ENCODE peak calls at places on chromosomes 1 and 21, in six cellular contexts. One of them, this sample, is unnamed.
A peak's percentile ranks its signal among the peaks of the same experiment; 100 is the strongest.

GRCh38 chr1:230153655-230154296 is 86.7 kb downstream of the GALNT2 start:
- DNase-seq in A549: no peak
- DNase-seq in heart right ventricle: no peak
- DNase-seq in endothelial cell of umbilical vein: no peak
- DNase-seq in transverse colon: no peak
- DNase-seq in heart left ventricle: no peak
- DNase-seq in this sample: no peak

GRCh38 chr1:208107817-208108608 is 136.2 kb downstream of the PLXNA2 start:
- DNase-seq in A549: no peak
- DNase-seq in heart right ventricle: no peak
- DNase-seq in endothelial cell of umbilical vein: peak; percentile 49
- DNase-seq in transverse colon: no peak
- DNase-seq in heart left ventricle: no peak
- DNase-seq in this sample: peak; percentile 86

GRCh38 chr1:29390491-29391361 is 154.4 kb downstream of the PTPRU start:
- DNase-seq in A549: no peak
- DNase-seq in heart right ventricle: no peak
- DNase-seq in endothelial cell of umbilical vein: no peak
- DNase-seq in transverse colon: no peak
- DNase-seq in heart left ventricle: no peak
- DNase-seq in this sample: no peak

GRCh38 chr1:58755468-58755872 is 28.4 kb downstream of the JUN start:
- DNase-seq in A549: peak; percentile 41
- DNase-seq in heart right ventricle: peak; percentile 36
- DNase-seq in endothelial cell of umbilical vein: peak; percentile 99
- DNase-seq in transverse colon: peak; percentile 51
- DNase-seq in heart left ventricle: peak; percentile 66
- DNase-seq in this sample: peak; percentile 91

GRCh38 chr1:23018661-23019093 is 591 bp upstream of the KDM1A start:
- DNase-seq in A549: peak; percentile 16
- DNase-seq in heart right ventricle: no peak
- DNase-seq in endothelial cell of umbilical vein: no peak
- DNase-seq in transverse colon: no peak
- DNase-seq in heart left ventricle: no peak
- DNase-seq in this sample: no peak

GRCh38 chr1:203539831-203540546 is 46.0 kb downstream of the OPTC start:
- DNase-seq in A549: no peak
- DNase-seq in heart right ventricle: no peak
- DNase-seq in endothelial cell of umbilical vein: no peak
- DNase-seq in transverse colon: no peak
- DNase-seq in heart left ventricle: no peak
- DNase-seq in this sample: no peak

GRCh38 chr1:45846931-45847330 is 43.5 kb downstream of the MAST2 start:
- DNase-seq in A549: no peak
- DNase-seq in heart right ventricle: no peak
- DNase-seq in endothelial cell of umbilical vein: peak; percentile 3
- DNase-seq in transverse colon: no peak
- DNase-seq in heart left ventricle: no peak
- DNase-seq in this sample: no peak

GRCh38 chr1:176866011-176866410 is 298.5 kb downstream of the ASTN1 start:
- DNase-seq in A549: no peak
- DNase-seq in heart right ventricle: no peak
- DNase-seq in endothelial cell of umbilical vein: no peak
- DNase-seq in transverse colon: no peak
- DNase-seq in heart left ventricle: no peak
- DNase-seq in this sample: no peak

GRCh38 chr1:156709743-156710489 is 4.5 kb upstream of the CRABP2 start:
- DNase-seq in A549: no peak
- DNase-seq in heart right ventricle: peak; percentile 68
- DNase-seq in endothelial cell of umbilical vein: peak; percentile 52
- DNase-seq in transverse colon: peak; percentile 63
- DNase-seq in heart left ventricle: peak; percentile 81
- DNase-seq in this sample: peak; percentile 92

GRCh38 chr21:45161039-45161945 is 86.9 kb downstream of the ADARB1 start:
- DNase-seq in A549: no peak
- DNase-seq in heart right ventricle: no peak
- DNase-seq in endothelial cell of umbilical vein: no peak
- DNase-seq in transverse colon: no peak
- DNase-seq in heart left ventricle: no peak
- DNase-seq in this sample: no peak

GRCh38 chr1:236759252-236759859 is 35.7 kb upstream of the MTR start:
- DNase-seq in A549: peak; percentile 26
- DNase-seq in heart right ventricle: no peak
- DNase-seq in endothelial cell of umbilical vein: peak; percentile 51
- DNase-seq in transverse colon: no peak
- DNase-seq in heart left ventricle: no peak
- DNase-seq in this sample: no peak

GRCh38 chr1:209926045-209926444 is 12.0 kb upstream of the SYT14 start:
- DNase-seq in A549: no peak
- DNase-seq in heart right ventricle: no peak
- DNase-seq in endothelial cell of umbilical vein: peak; percentile 78
- DNase-seq in transverse colon: no peak
- DNase-seq in heart left ventricle: no peak
- DNase-seq in this sample: no peak

GRCh38 chr1:235582130-235582529 is 67.5 kb downstream of the GNG4 start:
- DNase-seq in A549: no peak
- DNase-seq in heart right ventricle: no peak
- DNase-seq in endothelial cell of umbilical vein: no peak
- DNase-seq in transverse colon: no peak
- DNase-seq in heart left ventricle: no peak
- DNase-seq in this sample: no peak

GRCh38 chr1:228465571-228466146 is 21.5 kb upstream of the RNF187 start:
- DNase-seq in A549: no peak
- DNase-seq in heart right ventricle: no peak
- DNase-seq in endothelial cell of umbilical vein: no peak
- DNase-seq in transverse colon: no peak
- DNase-seq in heart left ventricle: no peak
- DNase-seq in this sample: no peak

GRCh38 chr1:71339238-71339637 is 258.4 kb upstream of the ZRANB2 start:
- DNase-seq in A549: no peak
- DNase-seq in heart right ventricle: no peak
- DNase-seq in endothelial cell of umbilical vein: no peak
- DNase-seq in transverse colon: no peak
- DNase-seq in heart left ventricle: no peak
- DNase-seq in this sample: no peak

GRCh38 chr1:94739521-94740061 is 80.6 kb upstream of the SLC44A3 start:
- DNase-seq in A549: no peak
- DNase-seq in heart right ventricle: no peak
- DNase-seq in endothelial cell of umbilical vein: no peak
- DNase-seq in transverse colon: no peak
- DNase-seq in heart left ventricle: no peak
- DNase-seq in this sample: peak; percentile 87

GRCh38 chr21:29155933-29156260 is 25.5 kb downstream of the MAP3K7CL start:
- DNase-seq in A549: no peak
- DNase-seq in heart right ventricle: no peak
- DNase-seq in endothelial cell of umbilical vein: no peak
- DNase-seq in transverse colon: no peak
- DNase-seq in heart left ventricle: no peak
- DNase-seq in this sample: no peak

GRCh38 chr1:25805863-25806225 is 5.9 kb downstream of the SELENON start:
- DNase-seq in A549: no peak
- DNase-seq in heart right ventricle: no peak
- DNase-seq in endothelial cell of umbilical vein: peak; percentile 71
- DNase-seq in transverse colon: no peak
- DNase-seq in heart left ventricle: no peak
- DNase-seq in this sample: peak; percentile 86

GRCh38 chr1:92240034-92240433 is 22.3 kb downstream of the C1orf146 start:
- DNase-seq in A549: no peak
- DNase-seq in heart right ventricle: no peak
- DNase-seq in endothelial cell of umbilical vein: no peak
- DNase-seq in transverse colon: no peak
- DNase-seq in heart left ventricle: no peak
- DNase-seq in this sample: no peak

GRCh38 chr1:28494737-28495136 is 11.1 kb upstream of the RCC1 start:
- DNase-seq in A549: no peak
- DNase-seq in heart right ventricle: no peak
- DNase-seq in endothelial cell of umbilical vein: no peak
- DNase-seq in transverse colon: no peak
- DNase-seq in heart left ventricle: no peak
- DNase-seq in this sample: no peak

GRCh38 chr21:34592573-34592972 is 22.3 kb downstream of the RCAN1 start:
- DNase-seq in A549: no peak
- DNase-seq in heart right ventricle: no peak
- DNase-seq in endothelial cell of umbilical vein: peak; percentile 16
- DNase-seq in transverse colon: no peak
- DNase-seq in heart left ventricle: no peak
- DNase-seq in this sample: no peak

GRCh38 chr21:34592120-34592561 is 22.8 kb downstream of the RCAN1 start:
- DNase-seq in A549: no peak
- DNase-seq in heart right ventricle: peak; percentile 58
- DNase-seq in endothelial cell of umbilical vein: no peak
- DNase-seq in transverse colon: peak; percentile 64
- DNase-seq in heart left ventricle: peak; percentile 83
- DNase-seq in this sample: peak; percentile 70

GRCh38 chr21:34593954-34594531 is 20.9 kb downstream of the RCAN1 start:
- DNase-seq in A549: no peak
- DNase-seq in heart right ventricle: no peak
- DNase-seq in endothelial cell of umbilical vein: peak; percentile 10
- DNase-seq in transverse colon: no peak
- DNase-seq in heart left ventricle: no peak
- DNase-seq in this sample: no peak

GRCh38 chr21:34593423-34593822 is 21.5 kb downstream of the RCAN1 start:
- DNase-seq in A549: no peak
- DNase-seq in heart right ventricle: no peak
- DNase-seq in endothelial cell of umbilical vein: no peak
- DNase-seq in transverse colon: no peak
- DNase-seq in heart left ventricle: no peak
- DNase-seq in this sample: no peak

DNA sequence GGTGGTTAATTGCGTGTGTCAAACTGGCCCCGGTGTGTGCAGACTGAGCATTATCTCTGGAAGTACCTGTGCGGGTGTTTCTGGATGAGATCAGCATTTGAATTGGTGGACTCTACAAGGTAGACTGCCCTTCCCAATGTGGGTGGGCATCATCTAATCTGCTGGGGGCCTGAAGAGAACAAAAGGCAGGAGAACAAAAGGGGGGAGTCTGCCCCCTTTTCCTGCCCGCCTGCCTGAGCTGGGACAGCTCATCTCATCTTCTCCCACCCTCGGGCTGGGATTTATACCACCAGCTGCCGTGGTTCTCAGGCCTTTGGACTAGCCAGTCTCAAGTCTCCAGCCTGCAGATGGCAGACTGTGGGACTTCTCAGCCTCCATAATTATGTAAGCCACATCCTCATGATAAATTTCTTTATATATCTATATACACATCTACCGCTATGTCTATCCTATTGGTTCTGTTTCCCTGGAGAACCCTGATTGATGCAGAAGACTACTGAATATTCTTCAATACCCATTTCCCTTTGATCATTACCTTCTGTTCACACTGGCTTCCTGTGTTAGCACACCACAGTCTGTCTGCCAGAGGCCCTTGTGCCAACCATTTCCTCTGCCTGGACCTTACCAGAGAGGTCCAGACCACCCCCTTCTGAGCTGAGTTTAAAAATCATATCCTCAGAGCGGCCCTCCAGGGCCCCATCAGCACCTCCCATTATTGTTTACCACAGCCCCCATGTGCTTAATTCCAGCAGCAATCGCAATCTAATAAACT is 25.2 kb downstream of the RCAN1 start:
- DNase-seq in A549: no peak
- DNase-seq in heart right ventricle: no peak
- DNase-seq in endothelial cell of umbilical vein: no peak
- DNase-seq in transverse colon: no peak
- DNase-seq in heart left ventricle: no peak
- DNase-seq in this sample: no peak
- H3K9me3 ChIP-seq in A549: no peaks in the 10 kb centered on the region
- H3K9me3 ChIP-seq in heart right ventricle: no peaks in the 10 kb centered on the region
- H3K9me3 ChIP-seq in endothelial cell of umbilical vein: no peaks in the 10 kb centered on the region
- H3K9me3 ChIP-seq in transverse colon: no peaks in the 10 kb centered on the region
- H3K9me3 ChIP-seq in heart left ventricle: peaks cover 9% of the 10 kb centered on the region
- H3K9me3 ChIP-seq in this sample: no peaks in the 10 kb centered on the region

DNA sequence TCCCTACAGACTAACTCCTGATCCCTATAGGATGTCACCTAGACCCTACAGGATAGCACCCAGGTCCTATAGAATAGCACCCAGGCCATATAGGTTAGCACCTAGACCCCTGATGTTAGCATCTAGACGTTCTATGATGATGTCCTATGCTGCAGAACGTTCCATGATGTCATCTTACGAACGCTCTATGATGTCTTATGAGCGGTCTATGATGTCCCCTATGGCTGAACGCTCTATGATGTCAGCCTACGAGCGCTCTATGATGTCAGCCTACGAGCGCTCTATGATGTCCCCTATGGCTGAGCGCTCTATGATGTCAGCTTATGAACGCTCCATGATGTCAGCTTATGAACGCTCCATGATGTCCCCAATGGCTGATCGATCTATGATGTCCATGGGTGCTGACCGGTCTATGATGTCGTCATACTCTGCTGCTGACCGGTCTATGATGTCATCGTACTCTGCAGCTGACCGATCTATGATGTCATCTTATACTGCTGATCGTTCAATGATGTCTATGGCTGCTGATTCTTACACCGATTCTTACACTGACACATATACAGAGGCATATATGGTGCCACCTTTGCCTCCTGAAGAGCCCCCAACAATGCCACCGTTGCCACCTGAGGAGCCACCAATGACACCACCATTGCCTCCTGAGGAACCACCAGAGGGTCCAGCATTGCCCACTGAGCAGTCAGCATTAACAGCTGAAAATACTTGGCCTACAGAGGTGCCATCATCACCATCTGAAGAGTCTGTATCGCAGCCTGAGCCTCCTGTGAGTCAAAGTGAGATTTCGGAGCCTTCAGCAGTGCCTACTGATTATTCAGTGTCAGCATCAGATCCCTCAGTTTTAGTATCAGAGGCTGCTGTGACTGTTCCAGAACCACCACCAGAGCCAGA is 9.5 kb downstream of the SON start:
- DNase-seq in A549: no peak
- DNase-seq in heart right ventricle: no peak
- DNase-seq in endothelial cell of umbilical vein: no peak
- DNase-seq in transverse colon: no peak
- DNase-seq in heart left ventricle: no peak
- DNase-seq in this sample: no peak
- H3K4me3 ChIP-seq in A549: no peak overlapping the region
- H3K4me3 ChIP-seq in heart right ventricle: no peak overlapping the region
- H3K4me3 ChIP-seq in endothelial cell of umbilical vein: no peak overlapping the region
- H3K4me3 ChIP-seq in transverse colon: no peak overlapping the region
- H3K4me3 ChIP-seq in heart left ventricle: no peak overlapping the region
- H3K4me3 ChIP-seq in this sample: no peak overlapping the region

GRCh38 chr1:43864111-43865045 is 69.2 kb upstream of the ARTN start:
- DNase-seq in A549: no peak
- DNase-seq in heart right ventricle: no peak
- DNase-seq in endothelial cell of umbilical vein: no peak
- DNase-seq in transverse colon: no peak
- DNase-seq in heart left ventricle: no peak
- DNase-seq in this sample: no peak
- H3K9me3 ChIP-seq in A549: no peaks in the 10 kb centered on the region
- H3K9me3 ChIP-seq in heart right ventricle: no peaks in the 10 kb centered on the region
- H3K9me3 ChIP-seq in endothelial cell of umbilical vein: no peaks in the 10 kb centered on the region
- H3K9me3 ChIP-seq in transverse colon: no peaks in the 10 kb centered on the region
- H3K9me3 ChIP-seq in heart left ventricle: no peaks in the 10 kb centered on the region
- H3K9me3 ChIP-seq in this sample: no peaks in the 10 kb centered on the region

DNA sequence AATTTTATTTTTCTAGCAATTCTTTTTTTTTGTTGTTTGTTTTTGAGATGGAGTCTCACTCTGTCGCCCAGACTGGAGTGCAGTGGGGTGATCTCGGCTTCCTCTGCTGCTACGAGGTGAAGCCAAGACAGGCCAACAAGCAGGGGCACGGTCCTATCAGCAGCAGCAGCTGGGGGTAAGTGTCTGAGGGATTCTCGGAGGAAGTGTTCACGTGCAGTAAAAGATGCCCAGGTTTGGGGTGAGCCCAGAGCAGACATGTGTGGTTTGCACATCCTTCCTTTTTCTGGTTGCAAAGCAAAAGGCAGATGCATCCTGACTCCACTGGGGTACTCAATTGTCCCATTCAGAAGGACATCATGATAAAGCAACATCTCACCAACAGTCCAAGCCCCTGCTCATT is 27.7 kb downstream of the PIGP start:
- DNase-seq in A549: no peak
- DNase-seq in heart right ventricle: no peak
- DNase-seq in endothelial cell of umbilical vein: no peak
- DNase-seq in transverse colon: no peak
- DNase-seq in heart left ventricle: no peak
- DNase-seq in this sample: no peak
- H3K4me3 ChIP-seq in A549: no peak overlapping the region
- H3K4me3 ChIP-seq in heart right ventricle: no peak overlapping the region
- H3K4me3 ChIP-seq in endothelial cell of umbilical vein: no peak overlapping the region
- H3K4me3 ChIP-seq in transverse colon: no peak overlapping the region
- H3K4me3 ChIP-seq in heart left ventricle: no peak overlapping the region
- H3K4me3 ChIP-seq in this sample: no peak overlapping the region